ENCODE peak calls at places on chromosomes 3 and 15, in ten cellular contexts. H is CD4-positive, alpha-beta T cell; X is A673; K is prostate gland; E is cardiac fibroblast; J is tibial nerve; Y is foreskin fibroblast; G is astrocyte of the spinal cord; N is spleen; P is brain microvascular endothelial cell. U is an unnamed sample.

GRCh38 chr3:11136871-11137626 is 17.2 kb upstream of the HRH1 start:
- DNase-seq in N (no peak), Y (peak; percentile 99), P (peak; percentile 100), E (peak; percentile 100), J (peak; percentile 55), K (peak; percentile 21), G (peak; percentile 100), H (no peak), X (peak; percentile 81), U (peak; percentile 97)

GRCh38 chr15:99928429-99928981 is 195.3 kb upstream of the LYSMD4 start:
- DNase-seq in Y (peak; percentile 78), G (peak; percentile 75), H (peak; percentile 93), K (peak; percentile 77), J (peak; percentile 74), E (peak; percentile 73), P (peak; percentile 51), N (peak; percentile 97), X (peak; percentile 65), U (peak; percentile 34)

GRCh38 chr3:49664300-49664699 is 9.9 kb upstream of the APEH start:
- DNase-seq in K (no peak), X (no peak), G (no peak), Y (no peak), E (no peak), P (no peak), J (no peak), H (no peak), N (no peak), U (no peak)

GRCh38 chr3:77303943-77304778 is 264.3 kb downstream of the ROBO2 start:
- DNase-seq in K (no peak), P (no peak), Y (no peak), J (no peak), X (peak; percentile 20), G (no peak), E (no peak), H (no peak), N (no peak), U (no peak)

GRCh38 chr3:176814252-176814651 is 383.0 kb downstream of the TBL1XR1 start:
- DNase-seq in E (peak; percentile 64), X (peak; percentile 77), J (peak; percentile 47), Y (peak; percentile 2), N (no peak), G (peak; percentile 51), K (peak; percentile 4), H (no peak), P (peak; percentile 55), U (no peak)

GRCh38 chr15:36254446-36254845 is 325.0 kb upstream of the CDIN1 start:
- DNase-seq in P (no peak), J (no peak), K (no peak), H (no peak), N (no peak), G (no peak), E (no peak), Y (no peak), X (peak; percentile 77), U (no peak)

GRCh38 chr3:16243706-16244490 is 20.8 kb downstream of the DPH3 start:
- DNase-seq in J (no peak), P (peak; percentile 22), Y (peak; percentile 14), N (no peak), G (peak; percentile 19), H (no peak), E (peak; percentile 28), K (no peak), X (peak; percentile 30), U (no peak)

GRCh38 chr3:37574177-37574958 is 287.3 kb upstream of the CTDSPL start:
- DNase-seq in N (no peak), G (no peak), X (no peak), Y (no peak), H (no peak), K (no peak), E (no peak), J (no peak), P (no peak), U (no peak)

GRCh38 chr3:184465883-184466412 is 86.1 kb downstream of the CHRD start:
- DNase-seq in G (no peak), H (no peak), K (no peak), Y (no peak), E (no peak), J (no peak), X (no peak), P (no peak), N (no peak), U (no peak)

GRCh38 chr15:66965201-66965900 is 100.1 kb upstream of the SMAD3 start:
- DNase-seq in X (no peak), E (no peak), N (no peak), J (no peak), Y (no peak), P (no peak), H (no peak), G (no peak), K (no peak), U (no peak)

GRCh38 chr15:66963710-66964109 is 101.7 kb upstream of the SMAD3 start:
- DNase-seq in J (no peak), X (no peak), E (no peak), P (no peak), N (no peak), K (no peak), G (no peak), Y (peak; percentile 10), H (no peak), U (no peak)

GRCh38 chr15:66964111-66964738 is 101.2 kb upstream of the SMAD3 start:
- DNase-seq in N (no peak), X (no peak), J (no peak), P (no peak), H (no peak), Y (no peak), E (no peak), G (no peak), K (no peak), U (no peak)

GRCh38 chr15:66964791-66965190 is 100.6 kb upstream of the SMAD3 start:
- DNase-seq in X (no peak), H (no peak), P (no peak), G (no peak), N (no peak), Y (no peak), E (no peak), K (no peak), J (no peak), U (no peak)

DNA sequence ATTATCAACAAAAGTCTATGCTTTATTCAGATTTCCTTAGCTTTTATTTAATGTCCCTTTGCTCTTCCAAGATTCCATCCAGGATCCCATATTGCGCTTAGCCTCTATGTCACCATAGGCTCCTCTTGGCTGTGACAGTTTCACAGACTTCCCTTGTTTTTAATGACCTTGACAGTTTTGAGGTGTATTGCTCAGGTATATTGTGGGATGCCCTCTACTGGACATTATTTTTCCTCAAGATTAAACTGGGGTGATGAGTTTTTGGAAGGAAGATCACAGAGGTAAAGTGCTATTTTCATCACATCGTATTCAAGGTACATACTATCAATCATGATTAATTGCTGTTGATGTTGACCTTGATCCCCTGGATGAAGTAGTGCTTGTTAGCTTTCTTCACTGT is 99.1 kb upstream of the SMAD3 start:
- DNase-seq in P (no peak), X (no peak), Y (no peak), E (no peak), J (no peak), G (no peak), H (no peak), K (no peak), N (no peak), U (no peak)
- TF ChIP-seq CTCF in P (peak; percentile 23), X (peak; percentile 31), Y (peak; percentile 11), E (no peak), J (no peak), G (peak; percentile 19), H (peak; percentile 49), K (peak; percentile 20), N (no peak), U (no peak)

DNA sequence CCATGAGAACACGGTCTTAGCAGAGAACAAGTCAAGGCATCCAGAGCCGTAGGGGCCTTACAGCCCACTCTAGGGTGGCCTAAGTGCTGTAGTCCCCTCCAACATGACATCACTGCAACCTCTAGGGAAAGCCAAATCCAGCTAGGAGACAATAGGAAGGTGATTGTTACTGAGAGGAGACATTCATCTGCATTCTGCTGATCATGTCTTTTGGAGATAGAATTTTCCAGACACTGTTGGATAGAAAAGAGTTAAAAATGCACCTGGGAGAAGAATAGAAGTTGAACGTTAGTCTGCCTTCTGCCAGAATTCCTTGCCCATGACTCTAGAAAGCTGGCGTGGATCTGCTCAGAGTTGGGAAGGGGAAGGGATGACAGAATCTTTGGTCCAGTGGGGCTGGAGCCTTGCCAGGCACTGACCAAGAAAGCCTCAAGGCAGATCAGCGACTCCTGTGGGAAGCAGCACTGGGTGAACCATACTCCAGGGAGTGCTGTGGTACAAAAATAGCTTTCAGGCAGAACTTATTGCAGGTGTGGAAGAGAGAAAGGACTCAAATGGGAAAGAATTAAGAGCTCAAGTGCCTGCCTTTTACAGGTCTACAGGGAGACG is 44.8 kb upstream of the RAF1 start:
- DNase-seq in K (no peak), E (peak; percentile 74), N (no peak), X (no peak), H (no peak), G (peak; percentile 83), J (no peak), Y (peak; percentile 84), P (peak; percentile 70), U (peak; percentile 54)
- TF ChIP-seq CTCF in K (no peak), E (peak; percentile 18), N (no peak), X (no peak), H (no peak), G (peak; percentile 48), J (no peak), Y (peak; percentile 45), P (peak; percentile 58), U (peak; percentile 33)

GRCh38 chr3:150379469-150379868 is 28.6 kb upstream of the TSC22D2 start:
- DNase-seq in H (no peak), Y (no peak), X (no peak), K (no peak), N (no peak), G (no peak), J (no peak), P (no peak), E (no peak), U (no peak)

GRCh38 chr3:150385296-150386242 is 22.5 kb upstream of the TSC22D2 start:
- DNase-seq in P (no peak), K (no peak), J (no peak), G (no peak), E (no peak), N (no peak), X (no peak), Y (no peak), H (no peak), U (no peak)

GRCh38 chr3:150388468-150389418 is 19.4 kb upstream of the TSC22D2 start:
- DNase-seq in X (no peak), E (no peak), H (no peak), G (peak; percentile 33), Y (no peak), K (no peak), N (no peak), P (no peak), J (no peak), U (no peak)

GRCh38 chr3:150384517-150385212 is 23.4 kb upstream of the TSC22D2 start:
- DNase-seq in N (peak; percentile 82), P (no peak), Y (no peak), E (no peak), H (peak; percentile 36), J (peak; percentile 41), K (no peak), G (peak; percentile 36), X (no peak), U (no peak)
- TF ChIP-seq CTCF in N (peak; percentile 74), P (peak; percentile 61), Y (no peak), E (peak; percentile 14), H (peak; percentile 74), J (peak; percentile 17), K (no peak), G (peak; percentile 32), X (no peak), U (no peak)

DNA sequence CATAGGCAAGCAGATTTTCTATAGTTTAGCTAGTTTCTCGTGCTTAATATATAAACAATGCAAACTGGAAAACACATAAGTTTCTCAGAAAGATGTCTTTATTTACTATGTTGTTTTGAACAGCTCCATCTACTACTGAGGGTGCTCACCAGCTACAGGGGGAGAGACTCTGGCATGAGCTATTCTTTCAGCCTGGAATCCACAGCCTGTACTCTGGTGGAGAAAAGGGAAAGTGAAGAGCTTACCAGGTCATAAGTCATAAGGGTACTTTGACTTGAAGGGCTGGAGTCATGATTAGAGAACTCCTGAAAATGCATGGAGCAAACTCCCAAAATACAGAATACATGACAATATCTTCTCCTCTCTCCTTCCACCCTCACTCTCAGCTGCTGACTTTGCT is 4.4 kb upstream of the AVEN start:
- DNase-seq in J (no peak), N (no peak), H (no peak), K (no peak), P (no peak), Y (no peak), E (no peak), G (no peak), X (no peak), U (no peak)
- TF ChIP-seq CTCF in J (no peak), N (no peak), H (no peak), K (no peak), P (no peak), Y (no peak), E (no peak), G (no peak), X (no peak), U (no peak)

U was measured in AG09319.